ENCODE peak calls at places on chromosomes 4 and X, in ten cellular contexts. One of them, this sample, is unnamed.

GRCh38 chr4:67700119-67700873 is 659 bp downstream of the UBA6 start:
- DNase-seq in cardiac fibroblast: no peak
- DNase-seq in PC-9: no peak
- DNase-seq in pancreas: no peak
- DNase-seq in cardiac muscle cell: no peak
- DNase-seq in hepatocyte: no peak
- DNase-seq in heart right ventricle: no peak
- DNase-seq in ovary: no peak
- DNase-seq in A549: no peak
- DNase-seq in Peyer's patch: no peak
- DNase-seq in this sample: no peak

GRCh38 chr4:183223046-183223445 is 97.0 kb downstream of the CLDN22 start:
- DNase-seq in Peyer's patch: no peak
- DNase-seq in ovary: no peak
- DNase-seq in cardiac fibroblast: no peak
- DNase-seq in PC-9: no peak
- DNase-seq in hepatocyte: peak; percentile 32
- DNase-seq in A549: no peak
- DNase-seq in pancreas: no peak
- DNase-seq in cardiac muscle cell: no peak
- DNase-seq in heart right ventricle: no peak
- DNase-seq in this sample: no peak

GRCh38 chr4:146261046-146261445 is 46.7 kb downstream of the REELD1 start:
- DNase-seq in ovary: no peak
- DNase-seq in hepatocyte: no peak
- DNase-seq in PC-9: peak; percentile 67
- DNase-seq in A549: no peak
- DNase-seq in heart right ventricle: no peak
- DNase-seq in cardiac fibroblast: no peak
- DNase-seq in Peyer's patch: no peak
- DNase-seq in pancreas: no peak
- DNase-seq in cardiac muscle cell: no peak
- DNase-seq in this sample: no peak

GRCh38 chr4:47349323-47349722 is 114.2 kb downstream of the COMMD8 start:
- DNase-seq in heart right ventricle: no peak
- DNase-seq in A549: no peak
- DNase-seq in ovary: no peak
- DNase-seq in cardiac fibroblast: no peak
- DNase-seq in Peyer's patch: no peak
- DNase-seq in PC-9: no peak
- DNase-seq in pancreas: no peak
- DNase-seq in cardiac muscle cell: no peak
- DNase-seq in hepatocyte: no peak
- DNase-seq in this sample: no peak

GRCh38 chrX:427812-428725 is 41.4 kb upstream of the PPP2R3B start:
- DNase-seq in pancreas: no peak
- DNase-seq in cardiac muscle cell: peak; percentile 49
- DNase-seq in hepatocyte: peak; percentile 67
- DNase-seq in Peyer's patch: no peak
- DNase-seq in ovary: no peak
- DNase-seq in A549: peak; percentile 74
- DNase-seq in heart right ventricle: no peak
- DNase-seq in cardiac fibroblast: no peak
- DNase-seq in PC-9: no peak
- DNase-seq in this sample: no peak

GRCh38 chr4:103097112-103097511 is 2.5 kb downstream of the BDH2 start:
- DNase-seq in hepatocyte: peak; percentile 14
- DNase-seq in pancreas: no peak
- DNase-seq in PC-9: no peak
- DNase-seq in Peyer's patch: no peak
- DNase-seq in A549: no peak
- DNase-seq in cardiac muscle cell: no peak
- DNase-seq in ovary: no peak
- DNase-seq in heart right ventricle: no peak
- DNase-seq in cardiac fibroblast: no peak
- DNase-seq in this sample: no peak

GRCh38 chrX:45771114-45771513 is 570.4 kb upstream of the DIPK2B start:
- DNase-seq in PC-9: peak; percentile 21
- DNase-seq in pancreas: no peak
- DNase-seq in hepatocyte: peak; percentile 68
- DNase-seq in Peyer's patch: peak; percentile 49
- DNase-seq in cardiac muscle cell: no peak
- DNase-seq in ovary: no peak
- DNase-seq in A549: peak; percentile 82
- DNase-seq in heart right ventricle: no peak
- DNase-seq in cardiac fibroblast: peak; percentile 78
- DNase-seq in this sample: peak; percentile 82

GRCh38 chr4:106763044-106763443 is 273.1 kb downstream of the DKK2 start:
- DNase-seq in pancreas: no peak
- DNase-seq in cardiac fibroblast: no peak
- DNase-seq in Peyer's patch: no peak
- DNase-seq in cardiac muscle cell: peak; percentile 4
- DNase-seq in ovary: no peak
- DNase-seq in heart right ventricle: no peak
- DNase-seq in PC-9: no peak
- DNase-seq in hepatocyte: no peak
- DNase-seq in A549: no peak
- DNase-seq in this sample: peak; percentile 21

GRCh38 chrX:65878456-65878855 is 161.4 kb downstream of the VSIG4 start:
- DNase-seq in PC-9: no peak
- DNase-seq in pancreas: no peak
- DNase-seq in cardiac fibroblast: no peak
- DNase-seq in hepatocyte: no peak
- DNase-seq in A549: no peak
- DNase-seq in heart right ventricle: no peak
- DNase-seq in ovary: no peak
- DNase-seq in cardiac muscle cell: no peak
- DNase-seq in Peyer's patch: no peak
- DNase-seq in this sample: no peak

GRCh38 chrX:65883556-65883955 is 156.3 kb downstream of the VSIG4 start:
- DNase-seq in PC-9: no peak
- DNase-seq in A549: no peak
- DNase-seq in cardiac fibroblast: no peak
- DNase-seq in heart right ventricle: no peak
- DNase-seq in hepatocyte: no peak
- DNase-seq in cardiac muscle cell: no peak
- DNase-seq in ovary: no peak
- DNase-seq in Peyer's patch: no peak
- DNase-seq in pancreas: no peak
- DNase-seq in this sample: no peak

GRCh38 chrX:65877953-65878352 is 161.9 kb downstream of the VSIG4 start:
- DNase-seq in cardiac muscle cell: no peak
- DNase-seq in ovary: no peak
- DNase-seq in A549: no peak
- DNase-seq in hepatocyte: no peak
- DNase-seq in heart right ventricle: no peak
- DNase-seq in cardiac fibroblast: no peak
- DNase-seq in pancreas: no peak
- DNase-seq in PC-9: no peak
- DNase-seq in Peyer's patch: no peak
- DNase-seq in this sample: no peak

GRCh38 chrX:65874765-65875164 is 165.1 kb downstream of the VSIG4 start:
- DNase-seq in Peyer's patch: no peak
- DNase-seq in heart right ventricle: no peak
- DNase-seq in A549: no peak
- DNase-seq in cardiac fibroblast: no peak
- DNase-seq in PC-9: no peak
- DNase-seq in cardiac muscle cell: no peak
- DNase-seq in ovary: no peak
- DNase-seq in pancreas: no peak
- DNase-seq in hepatocyte: no peak
- DNase-seq in this sample: no peak

DNA sequence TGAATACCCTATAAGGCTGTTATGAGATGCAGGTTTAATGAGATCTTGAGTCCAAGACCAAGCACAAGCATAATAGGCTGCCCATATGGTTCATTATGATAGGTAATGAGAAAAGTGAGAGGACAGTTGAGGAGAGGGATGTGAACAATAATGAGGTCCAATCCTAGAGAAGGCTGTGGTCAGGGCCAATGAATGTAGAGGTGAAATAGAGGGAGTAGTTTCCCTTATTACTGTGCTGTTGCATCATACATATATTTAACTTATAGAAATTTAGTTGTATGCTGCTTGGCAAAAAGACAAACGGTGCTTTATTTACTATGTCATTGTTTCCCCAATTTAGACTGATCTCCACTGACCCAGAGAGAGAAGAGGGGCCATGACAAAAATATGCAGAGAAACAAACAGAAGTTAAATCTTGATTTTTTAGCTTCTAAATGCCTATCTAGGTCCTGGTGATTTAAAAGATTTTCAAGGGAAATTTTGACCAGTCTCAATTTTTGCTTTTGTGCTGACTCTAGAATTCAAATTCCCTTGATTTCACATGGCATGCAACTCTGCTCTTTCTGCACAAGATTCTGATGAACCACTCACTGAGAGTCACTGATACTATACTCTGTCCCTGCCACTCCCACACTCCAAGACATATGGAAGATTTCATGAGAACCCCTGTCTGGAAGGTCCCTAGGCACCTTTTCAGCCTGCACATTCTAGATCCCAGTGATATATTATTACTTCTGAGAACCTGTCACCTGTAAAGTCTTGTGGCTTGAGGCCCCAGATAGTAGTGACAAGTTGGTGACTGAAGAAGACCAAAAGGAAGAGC is 159.7 kb downstream of the VSIG4 start:
- DNase-seq in heart right ventricle: no peak
- DNase-seq in hepatocyte: no peak
- DNase-seq in cardiac fibroblast: no peak
- DNase-seq in Peyer's patch: no peak
- DNase-seq in A549: no peak
- DNase-seq in PC-9: no peak
- DNase-seq in ovary: no peak
- DNase-seq in cardiac muscle cell: no peak
- DNase-seq in pancreas: no peak
- DNase-seq in this sample: no peak
- H3K4me3 ChIP-seq in heart right ventricle: no peak overlapping the region
- H3K4me3 ChIP-seq in hepatocyte: no peak overlapping the region
- H3K4me3 ChIP-seq in cardiac fibroblast: no peak overlapping the region
- H3K4me3 ChIP-seq in Peyer's patch: no peak overlapping the region
- H3K4me3 ChIP-seq in A549: no peak overlapping the region
- H3K4me3 ChIP-seq in PC-9: no peak overlapping the region
- H3K4me3 ChIP-seq in ovary: no peak overlapping the region
- H3K4me3 ChIP-seq in cardiac muscle cell: no peak overlapping the region
- H3K4me3 ChIP-seq in pancreas: no peak overlapping the region
- H3K4me3 ChIP-seq in this sample: no peak overlapping the region

DNA sequence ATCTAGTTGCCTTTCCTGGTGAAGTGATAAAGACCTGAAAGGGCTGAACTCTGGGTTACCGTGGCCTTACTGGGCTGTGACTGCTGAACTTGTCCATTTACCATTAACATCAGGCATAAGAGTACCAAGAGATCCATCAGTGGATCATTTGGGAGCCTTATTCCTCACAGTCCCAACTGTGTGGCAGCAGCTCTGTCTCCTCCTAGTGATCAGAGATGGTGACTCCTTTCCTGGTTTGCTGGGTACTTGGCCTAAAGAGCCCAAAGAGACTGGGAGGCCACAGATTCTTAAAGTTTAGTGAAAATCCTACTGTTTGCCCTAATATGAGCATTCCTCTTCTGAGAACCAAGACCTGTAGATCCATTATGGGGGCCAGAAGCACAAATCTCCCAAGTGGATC is 56.3 kb upstream of the ATP6AP2 start:
- DNase-seq in cardiac muscle cell: no peak
- DNase-seq in pancreas: no peak
- DNase-seq in cardiac fibroblast: no peak
- DNase-seq in heart right ventricle: no peak
- DNase-seq in hepatocyte: no peak
- DNase-seq in A549: no peak
- DNase-seq in Peyer's patch: no peak
- DNase-seq in PC-9: no peak
- DNase-seq in ovary: no peak
- DNase-seq in this sample: no peak
- TF ChIP-seq CTCF in cardiac muscle cell: peak; percentile 7
- TF ChIP-seq CTCF in pancreas: no peak
- TF ChIP-seq CTCF in cardiac fibroblast: peak; percentile 16
- TF ChIP-seq CTCF in heart right ventricle: no peak
- TF ChIP-seq CTCF in hepatocyte: no peak
- TF ChIP-seq CTCF in A549: no peak
- TF ChIP-seq CTCF in Peyer's patch: no peak
- TF ChIP-seq CTCF in PC-9: no peak
- TF ChIP-seq CTCF in ovary: no peak
- TF ChIP-seq CTCF in this sample: peak; percentile 32

DNA sequence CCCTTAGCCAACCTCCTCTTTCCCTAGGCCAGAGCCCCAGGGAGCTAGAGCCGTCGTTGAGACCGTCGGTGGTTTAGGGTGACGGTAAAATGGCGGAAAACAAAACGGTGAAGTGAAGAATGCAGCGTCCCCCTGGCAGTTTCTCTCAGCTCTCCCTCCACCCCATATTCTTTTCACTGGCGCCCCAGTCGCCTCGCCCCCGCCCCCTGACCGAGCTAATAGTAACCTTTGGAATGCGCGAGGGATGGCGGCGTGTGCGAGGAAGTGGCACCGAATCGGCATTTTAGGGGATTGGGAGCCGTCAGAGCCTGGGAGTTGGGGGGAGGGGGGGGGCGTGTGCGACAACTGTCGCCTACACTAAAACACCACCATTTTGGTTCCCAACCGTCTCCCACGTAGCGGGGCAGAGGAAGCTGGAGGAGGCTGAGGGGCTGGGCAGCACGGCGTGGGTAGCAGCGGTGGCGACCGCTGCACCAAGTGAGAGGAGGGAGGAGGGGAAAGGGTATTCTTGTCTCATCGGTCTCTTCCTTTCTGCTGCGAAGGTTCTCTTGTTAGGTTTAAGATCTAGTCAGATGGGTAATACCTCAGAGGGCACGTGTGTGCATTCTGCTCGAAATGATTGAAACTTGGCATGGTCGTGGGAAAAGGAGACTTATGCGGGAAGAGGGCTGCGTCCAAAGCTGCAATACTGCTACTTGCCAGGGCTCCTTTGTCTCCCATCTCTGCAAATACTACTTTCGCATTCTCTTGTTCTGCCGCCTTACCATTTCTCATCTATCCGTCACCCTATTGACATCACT is 820 bp downstream of the ZNF711 start:
- DNase-seq in hepatocyte: peak; percentile 29
- DNase-seq in A549: peak; percentile 18
- DNase-seq in heart right ventricle: no peak
- DNase-seq in PC-9: no peak
- DNase-seq in pancreas: peak; percentile 2
- DNase-seq in ovary: peak; percentile 27
- DNase-seq in Peyer's patch: no peak
- DNase-seq in cardiac muscle cell: peak; percentile 54
- DNase-seq in cardiac fibroblast: peak; percentile 4
- DNase-seq in this sample: no peak
- H3K4me3 ChIP-seq in hepatocyte: peak overlapping the region; percentile 52
- H3K4me3 ChIP-seq in A549: peak overlapping the region; percentile 83
- H3K4me3 ChIP-seq in heart right ventricle: peak overlapping the region; percentile 42
- H3K4me3 ChIP-seq in PC-9: no peak overlapping the region
- H3K4me3 ChIP-seq in pancreas: peak overlapping the region; percentile 33
- H3K4me3 ChIP-seq in ovary: peak overlapping the region; percentile 53
- H3K4me3 ChIP-seq in Peyer's patch: peak overlapping the region; percentile 41
- H3K4me3 ChIP-seq in cardiac muscle cell: peak overlapping the region; percentile 96
- H3K4me3 ChIP-seq in cardiac fibroblast: peak overlapping the region; percentile 57
- H3K4me3 ChIP-seq in this sample: peak overlapping the region; percentile 47

DNA sequence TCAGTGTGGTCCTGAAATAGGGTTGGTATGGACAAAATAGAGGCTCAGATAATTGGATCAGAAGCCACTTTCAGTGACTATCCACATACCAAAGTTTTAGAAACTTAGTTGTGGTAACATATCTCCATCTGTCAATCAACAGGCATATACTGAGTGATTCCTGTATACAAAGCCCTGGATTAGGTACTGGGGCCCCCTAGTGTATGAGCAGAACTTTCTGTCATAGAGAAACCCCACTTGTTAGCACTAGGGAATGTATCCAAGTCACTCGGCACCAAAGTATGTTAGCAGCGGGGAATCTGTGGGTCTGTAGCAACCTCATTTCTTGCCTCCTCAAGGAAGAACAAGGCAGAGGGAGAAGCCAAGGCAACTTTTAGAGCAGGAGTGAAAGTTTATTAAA is 50.7 kb downstream of the MAP7D3 start:
- DNase-seq in Peyer's patch: no peak
- DNase-seq in cardiac fibroblast: peak; percentile 44
- DNase-seq in A549: peak; percentile 29
- DNase-seq in heart right ventricle: no peak
- DNase-seq in ovary: no peak
- DNase-seq in cardiac muscle cell: no peak
- DNase-seq in pancreas: no peak
- DNase-seq in hepatocyte: no peak
- DNase-seq in PC-9: no peak
- DNase-seq in this sample: no peak
- TF ChIP-seq CTCF in Peyer's patch: peak; percentile 42
- TF ChIP-seq CTCF in cardiac fibroblast: peak; percentile 30
- TF ChIP-seq CTCF in A549: peak; percentile 42
- TF ChIP-seq CTCF in heart right ventricle: no peak
- TF ChIP-seq CTCF in ovary: no peak
- TF ChIP-seq CTCF in cardiac muscle cell: peak; percentile 39
- TF ChIP-seq CTCF in pancreas: no peak
- TF ChIP-seq CTCF in hepatocyte: no peak
- TF ChIP-seq CTCF in PC-9: peak; percentile 70
- TF ChIP-seq CTCF in this sample: peak; percentile 41

This sample was measured in BJ.